ENCODE peak calls at places on chromosomes 1 and 21, in eight cellular contexts. I is T follicular helper cell, M is mesothelial cell of epicardium, O is activated T-cell treated with anti-CD3 and anti-CD28 coated beads for 1 hour, K is GM04503, A is memory B cell, U is gastrocnemius medialis, L is endothelial cell of umbilical vein. N is an unnamed sample.

GRCh38 chr1:24699628-24700027 is 45.6 kb upstream of the CLIC4 start:
- DNase-seq in K (no peak), I (no peak), U (no peak), L (peak), A (no peak), M (no peak), O (no peak), N (no peak)

GRCh38 chr1:209162651-209163050 is 420.9 kb upstream of the CAMK1G start:
- DNase-seq in M (no peak), K (peak), L (no peak), A (no peak), I (no peak), O (no peak), U (no peak), N (no peak)

GRCh38 chr1:40612345-40612831 is 53.1 kb downstream of the RIMS3 start:
- DNase-seq in L (peak), O (peak), K (no peak), U (peak), A (peak), I (peak), M (no peak), N (no peak)

GRCh38 chr1:63935148-63935547 is 161.3 kb downstream of the ROR1 start:
- DNase-seq in M (no peak), L (no peak), O (no peak), I (no peak), U (peak), K (no peak), A (no peak), N (no peak)

GRCh38 chr1:49424782-49425181 is 599.0 kb downstream of the AGBL4 start:
- DNase-seq in L (no peak), O (no peak), A (no peak), M (no peak), U (no peak), I (no peak), K (no peak), N (no peak)

GRCh38 chr1:77687519-77687906 is 5.1 kb upstream of the ZZZ3 start:
- DNase-seq in A (no peak), I (no peak), L (no peak), U (peak), K (no peak), O (no peak), M (peak), N (no peak)

GRCh38 chr1:61053712-61054608 is 28.4 kb upstream of the NFIA start:
- DNase-seq in I (no peak), M (no peak), A (no peak), K (no peak), L (no peak), O (no peak), U (peak), N (no peak)

GRCh38 chr1:905071-905749 is 18.5 kb upstream of the SAMD11 start:
- DNase-seq in K (no peak), M (peak), O (no peak), U (peak), I (no peak), L (no peak), A (no peak), N (no peak)

GRCh38 chr1:21241761-21242581 is 48.3 kb downstream of the ECE1 start:
- DNase-seq in L (no peak), K (no peak), O (no peak), M (no peak), I (no peak), A (no peak), U (no peak), N (no peak)

GRCh38 chr21:28479660-28480059 is 513.0 kb downstream of the LTN1 start:
- DNase-seq in K (no peak), O (no peak), L (no peak), M (no peak), I (no peak), A (no peak), U (no peak), N (no peak)

GRCh38 chr1:52662645-52663313 is 29.8 kb downstream of the SHISAL2A start:
- DNase-seq in O (no peak), U (no peak), I (no peak), A (no peak), M (no peak), L (peak), K (no peak), N (no peak)

GRCh38 chr1:213571419-213571818 is 416.4 kb upstream of the PROX1 start:
- DNase-seq in A (no peak), K (no peak), O (no peak), L (no peak), M (no peak), I (no peak), U (no peak), N (no peak)

GRCh38 chr1:93595266-93595665 is 86.4 kb downstream of the BCAR3 start:
- DNase-seq in I (no peak), L (no peak), U (no peak), K (no peak), M (no peak), A (no peak), O (no peak), N (no peak)

GRCh38 chr21:35136586-35137254 is 87.6 kb upstream of the RUNX1 start:
- DNase-seq in K (no peak), O (no peak), M (no peak), L (peak), I (no peak), U (no peak), A (no peak), N (no peak)

GRCh38 chr1:192831706-192832355 is 23.0 kb downstream of the RGS2 start:
- DNase-seq in U (no peak), K (peak), I (no peak), L (no peak), O (no peak), A (no peak), M (no peak), N (no peak)

GRCh38 chr1:93810316-93810715 is 68.7 kb downstream of the DNTTIP2 start:
- DNase-seq in K (peak), A (no peak), O (no peak), U (no peak), I (no peak), L (no peak), M (no peak), N (peak)

GRCh38 chr1:246158131-246158530 is 348.9 kb downstream of the SMYD3 start:
- DNase-seq in I (no peak), K (no peak), A (no peak), U (no peak), L (no peak), O (no peak), M (no peak), N (no peak)

GRCh38 chr1:38208720-38209632 is 162.4 kb upstream of the POU3F1 start:
- DNase-seq in L (no peak), A (no peak), O (no peak), M (no peak), U (no peak), I (no peak), K (no peak), N (no peak)

GRCh38 chr1:246689409-246689997 is 34.7 kb upstream of the SCCPDH start:
- DNase-seq in I (peak), M (no peak), O (peak), A (peak), L (peak), K (no peak), U (peak), N (no peak)

GRCh38 chr1:237938553-237938952 is 47.8 kb upstream of the ZP4 start:
- DNase-seq in O (no peak), K (no peak), L (no peak), U (no peak), I (no peak), M (no peak), A (no peak), N (no peak)

GRCh38 chr1:21963477-21964217 is 13.2 kb upstream of the CELA3B start:
- DNase-seq in L (peak), O (peak), U (peak), A (peak), I (peak), K (peak), M (peak), N (no peak)

GRCh38 chr1:17777330-17777729 is 22.2 kb downstream of the ACTL8 start:
- DNase-seq in K (no peak), I (no peak), O (no peak), U (no peak), M (no peak), L (no peak), A (no peak), N (no peak)